ENCODE peak calls at places on chromosomes 13 and 19, in ten cellular contexts. One of them, this sample, is unnamed.

GRCh38 chr13:105278797-105279425 is 1256.6 kb downstream of the EFNB2 start:
- DNase-seq in fibroblast of the conjunctiva: no peak
- DNase-seq in activated CD8-positive, alpha-beta memory T cell treated with anti-CD3 and anti-CD28 coated beads, Interleukin-2, amount 50 U/mL, for 48 hours: no peak
- DNase-seq in GM12865: no peak
- DNase-seq in NCI-H1092: no peak
- DNase-seq in CD8-positive, alpha-beta memory T cell: no peak
- DNase-seq in HS-5: no peak
- DNase-seq in stimulated activated CD4-positive, alpha-beta T cell treated with anti-CD3 and anti-CD28 coated beads, Interleukin-4, amount 100 ng/mL, for 1 hour: no peak
- DNase-seq in T-cell: no peak
- DNase-seq in NCI-H226: no peak
- DNase-seq in this sample: no peak

GRCh38 chr13:101654916-101655315 is 202.4 kb downstream of the ITGBL1 start:
- DNase-seq in fibroblast of the conjunctiva: no peak
- DNase-seq in activated CD8-positive, alpha-beta memory T cell treated with anti-CD3 and anti-CD28 coated beads, Interleukin-2, amount 50 U/mL, for 48 hours: no peak
- DNase-seq in GM12865: no peak
- DNase-seq in NCI-H1092: no peak
- DNase-seq in CD8-positive, alpha-beta memory T cell: no peak
- DNase-seq in HS-5: no peak
- DNase-seq in stimulated activated CD4-positive, alpha-beta T cell treated with anti-CD3 and anti-CD28 coated beads, Interleukin-4, amount 100 ng/mL, for 1 hour: no peak
- DNase-seq in T-cell: no peak
- DNase-seq in NCI-H226: peak
- DNase-seq in this sample: no peak

GRCh38 chr13:27482996-27483395 is 32.6 kb upstream of the MTIF3 start:
- DNase-seq in fibroblast of the conjunctiva: no peak
- DNase-seq in activated CD8-positive, alpha-beta memory T cell treated with anti-CD3 and anti-CD28 coated beads, Interleukin-2, amount 50 U/mL, for 48 hours: no peak
- DNase-seq in GM12865: peak
- DNase-seq in NCI-H1092: no peak
- DNase-seq in CD8-positive, alpha-beta memory T cell: no peak
- DNase-seq in HS-5: no peak
- DNase-seq in stimulated activated CD4-positive, alpha-beta T cell treated with anti-CD3 and anti-CD28 coated beads, Interleukin-4, amount 100 ng/mL, for 1 hour: no peak
- DNase-seq in T-cell: no peak
- DNase-seq in NCI-H226: no peak
- DNase-seq in this sample: no peak

GRCh38 chr13:113050856-113051431 is 54.6 kb upstream of the F7 start:
- DNase-seq in fibroblast of the conjunctiva: no peak
- DNase-seq in activated CD8-positive, alpha-beta memory T cell treated with anti-CD3 and anti-CD28 coated beads, Interleukin-2, amount 50 U/mL, for 48 hours: no peak
- DNase-seq in GM12865: no peak
- DNase-seq in NCI-H1092: no peak
- DNase-seq in CD8-positive, alpha-beta memory T cell: no peak
- DNase-seq in HS-5: no peak
- DNase-seq in stimulated activated CD4-positive, alpha-beta T cell treated with anti-CD3 and anti-CD28 coated beads, Interleukin-4, amount 100 ng/mL, for 1 hour: no peak
- DNase-seq in T-cell: no peak
- DNase-seq in NCI-H226: no peak
- DNase-seq in this sample: no peak

GRCh38 chr19:42528354-42529247 is at the start of gene CEACAM1:
- DNase-seq in fibroblast of the conjunctiva: no peak
- DNase-seq in activated CD8-positive, alpha-beta memory T cell treated with anti-CD3 and anti-CD28 coated beads, Interleukin-2, amount 50 U/mL, for 48 hours: peak
- DNase-seq in GM12865: peak
- DNase-seq in NCI-H1092: no peak
- DNase-seq in CD8-positive, alpha-beta memory T cell: peak
- DNase-seq in HS-5: no peak
- DNase-seq in stimulated activated CD4-positive, alpha-beta T cell treated with anti-CD3 and anti-CD28 coated beads, Interleukin-4, amount 100 ng/mL, for 1 hour: peak
- DNase-seq in T-cell: peak
- DNase-seq in NCI-H226: no peak
- DNase-seq in this sample: peak

GRCh38 chr13:86870388-86870966 is 800.7 kb upstream of the SLITRK5 start:
- DNase-seq in fibroblast of the conjunctiva: no peak
- DNase-seq in activated CD8-positive, alpha-beta memory T cell treated with anti-CD3 and anti-CD28 coated beads, Interleukin-2, amount 50 U/mL, for 48 hours: no peak
- DNase-seq in GM12865: peak
- DNase-seq in NCI-H1092: no peak
- DNase-seq in CD8-positive, alpha-beta memory T cell: no peak
- DNase-seq in HS-5: no peak
- DNase-seq in stimulated activated CD4-positive, alpha-beta T cell treated with anti-CD3 and anti-CD28 coated beads, Interleukin-4, amount 100 ng/mL, for 1 hour: no peak
- DNase-seq in T-cell: no peak
- DNase-seq in NCI-H226: no peak
- DNase-seq in this sample: no peak

GRCh38 chr19:8307400-8307964 is 676 bp downstream of the CD320 start:
- DNase-seq in fibroblast of the conjunctiva: no peak
- DNase-seq in activated CD8-positive, alpha-beta memory T cell treated with anti-CD3 and anti-CD28 coated beads, Interleukin-2, amount 50 U/mL, for 48 hours: no peak
- DNase-seq in GM12865: peak
- DNase-seq in NCI-H1092: peak
- DNase-seq in CD8-positive, alpha-beta memory T cell: no peak
- DNase-seq in HS-5: no peak
- DNase-seq in stimulated activated CD4-positive, alpha-beta T cell treated with anti-CD3 and anti-CD28 coated beads, Interleukin-4, amount 100 ng/mL, for 1 hour: no peak
- DNase-seq in T-cell: no peak
- DNase-seq in NCI-H226: no peak
- DNase-seq in this sample: no peak

GRCh38 chr19:17406039-17406886 is 833 bp upstream of the BST2 start:
- DNase-seq in fibroblast of the conjunctiva: no peak
- DNase-seq in activated CD8-positive, alpha-beta memory T cell treated with anti-CD3 and anti-CD28 coated beads, Interleukin-2, amount 50 U/mL, for 48 hours: peak
- DNase-seq in GM12865: peak
- DNase-seq in NCI-H1092: no peak
- DNase-seq in CD8-positive, alpha-beta memory T cell: no peak
- DNase-seq in HS-5: no peak
- DNase-seq in stimulated activated CD4-positive, alpha-beta T cell treated with anti-CD3 and anti-CD28 coated beads, Interleukin-4, amount 100 ng/mL, for 1 hour: no peak
- DNase-seq in T-cell: no peak
- DNase-seq in NCI-H226: no peak
- DNase-seq in this sample: no peak

GRCh38 chr13:21949818-21950429 is 279.1 kb downstream of the FGF9 start:
- DNase-seq in fibroblast of the conjunctiva: no peak
- DNase-seq in activated CD8-positive, alpha-beta memory T cell treated with anti-CD3 and anti-CD28 coated beads, Interleukin-2, amount 50 U/mL, for 48 hours: no peak
- DNase-seq in GM12865: no peak
- DNase-seq in NCI-H1092: no peak
- DNase-seq in CD8-positive, alpha-beta memory T cell: no peak
- DNase-seq in HS-5: no peak
- DNase-seq in stimulated activated CD4-positive, alpha-beta T cell treated with anti-CD3 and anti-CD28 coated beads, Interleukin-4, amount 100 ng/mL, for 1 hour: no peak
- DNase-seq in T-cell: no peak
- DNase-seq in NCI-H226: no peak
- DNase-seq in this sample: peak

GRCh38 chr13:81001828-81002385 is 661.0 kb upstream of the SPRY2 start:
- DNase-seq in fibroblast of the conjunctiva: no peak
- DNase-seq in activated CD8-positive, alpha-beta memory T cell treated with anti-CD3 and anti-CD28 coated beads, Interleukin-2, amount 50 U/mL, for 48 hours: no peak
- DNase-seq in GM12865: no peak
- DNase-seq in NCI-H1092: no peak
- DNase-seq in CD8-positive, alpha-beta memory T cell: no peak
- DNase-seq in HS-5: no peak
- DNase-seq in stimulated activated CD4-positive, alpha-beta T cell treated with anti-CD3 and anti-CD28 coated beads, Interleukin-4, amount 100 ng/mL, for 1 hour: no peak
- DNase-seq in T-cell: no peak
- DNase-seq in NCI-H226: no peak
- DNase-seq in this sample: no peak

This sample was measured in NCI-H2029.